ENCODE peak calls at places on chromosomes 13 and 19, in nine cellular contexts. Q, E, L, Z, K, A, M, I and H are unnamed samples.

GRCh38 chr13:32804673-32805260 is 211.5 kb upstream of the KL start:
- DNase-seq in Q (no peak), E (no peak), L (no peak), Z (peak), K (no peak), A (no peak), M (peak), I (no peak), H (peak)

GRCh38 chr13:32911506-32911905 is 104.7 kb upstream of the KL start:
- DNase-seq in Q (no peak), E (no peak), L (peak), Z (peak), K (no peak), A (no peak), M (peak), I (peak), H (peak)

GRCh38 chr13:110319774-110320509 is 12.9 kb downstream of the COL4A2 start:
- DNase-seq in Q (no peak), E (no peak), L (no peak), Z (no peak), K (no peak), A (no peak), M (no peak), I (no peak), H (peak)

GRCh38 chr13:25659091-25659502 is 287.3 kb downstream of the ATP8A2 start:
- DNase-seq in Q (no peak), E (no peak), L (peak), Z (peak), K (no peak), A (no peak), M (peak), I (no peak), H (peak)

GRCh38 chr13:100773923-100774641 is 99.5 kb upstream of the TMTC4 start:
- DNase-seq in Q (no peak), E (no peak), L (no peak), Z (peak), K (no peak), A (no peak), M (no peak), I (no peak), H (no peak)

GRCh38 chr19:48635263-48635965 is 1.8 kb downstream of the DBP start:
- DNase-seq in Q (no peak), E (no peak), L (peak), Z (peak), K (no peak), A (peak), M (peak), I (peak), H (no peak)

GRCh38 chr19:50551713-50552187 is 16.5 kb downstream of the LRRC4B start:
- DNase-seq in Q (no peak), E (no peak), L (no peak), Z (no peak), K (no peak), A (no peak), M (no peak), I (no peak), H (no peak)

GRCh38 chr13:99900960-99901359 is 70.6 kb downstream of the ZIC5 start:
- DNase-seq in Q (no peak), E (no peak), L (no peak), Z (no peak), K (no peak), A (no peak), M (no peak), I (no peak), H (no peak)

GRCh38 chr13:46297338-46297737 is 85.6 kb downstream of the LRRC63 start:
- DNase-seq in Q (no peak), E (no peak), L (no peak), Z (no peak), K (no peak), A (no peak), M (no peak), I (no peak), H (no peak)

GRCh38 chr19:44156475-44156874 is 8.4 kb upstream of the ZNF226 start:
- DNase-seq in Q (no peak), E (no peak), L (no peak), Z (no peak), K (no peak), A (no peak), M (no peak), I (no peak), H (no peak)

GRCh38 chr13:38002596-38002995 is 133.0 kb upstream of the TRPC4 start:
- DNase-seq in Q (no peak), E (no peak), L (no peak), Z (peak), K (no peak), A (no peak), M (no peak), I (peak), H (no peak)

GRCh38 chr13:28582225-28582891 is 76.6 kb upstream of the POMP start:
- DNase-seq in Q (no peak), E (no peak), L (no peak), Z (no peak), K (no peak), A (no peak), M (no peak), I (no peak), H (no peak)

GRCh38 chr19:6086081-6086858 is 24.0 kb downstream of the RFX2 start:
- DNase-seq in Q (no peak), E (no peak), L (no peak), Z (no peak), K (no peak), A (no peak), M (no peak), I (no peak), H (no peak)